ENCODE peak calls at places on chromosome 19, in ten cellular contexts. G, R, Z, O, E, B, K, T, Y and I are unnamed samples.

GRCh38 chr19:56110515-56111448 is 10.3 kb downstream of the ZNF787 start:
- DNase-seq in G (no peak), R (no peak), Z (peak), O (peak), E (no peak), B (peak), K (no peak), T (no peak), Y (no peak), I (no peak)

GRCh38 chr19:35556025-35556590 is 7.3 kb downstream of the ATP4A start:
- DNase-seq in G (no peak), R (no peak), Z (no peak), O (no peak), E (no peak), B (no peak), K (no peak), T (no peak), Y (no peak), I (no peak)

GRCh38 chr19:23516266-23516665 is 121.0 kb upstream of the ZNF91 start:
- DNase-seq in G (no peak), R (no peak), Z (no peak), O (no peak), E (no peak), B (no peak), K (no peak), T (no peak), Y (no peak), I (no peak)

GRCh38 chr19:49442793-49443365 is 1.6 kb upstream of the SLC17A7 start:
- DNase-seq in G (peak), R (peak), Z (peak), O (peak), E (peak), B (peak), K (peak), T (peak), Y (peak), I (peak)

GRCh38 chr19:38134538-38135149 is 89.4 kb downstream of the DPF1 start:
- DNase-seq in G (no peak), R (no peak), Z (no peak), O (peak), E (peak), B (peak), K (peak), T (peak), Y (peak), I (peak)

GRCh38 chr19:58033741-58034475 is at the start of gene ZSCAN1:
- DNase-seq in G (no peak), R (peak), Z (peak), O (peak), E (peak), B (peak), K (peak), T (peak), Y (no peak), I (no peak)

GRCh38 chr19:411723-412355 is 2.9 kb upstream of the C2CD4C start:
- DNase-seq in G (no peak), R (no peak), Z (no peak), O (no peak), E (no peak), B (no peak), K (no peak), T (no peak), Y (no peak), I (no peak)

GRCh38 chr19:4233282-4233853 is 4.0 kb downstream of the EBI3 start:
- DNase-seq in G (no peak), R (no peak), Z (no peak), O (peak), E (peak), B (peak), K (no peak), T (peak), Y (no peak), I (peak)

GRCh38 chr19:1538978-1539377 is 15.1 kb downstream of the PLK5 start:
- DNase-seq in G (no peak), R (no peak), Z (peak), O (no peak), E (no peak), B (peak), K (no peak), T (no peak), Y (no peak), I (no peak)

GRCh38 chr19:10187315-10187714 is 7.4 kb downstream of the DNMT1 start:
- DNase-seq in G (no peak), R (no peak), Z (no peak), O (no peak), E (no peak), B (no peak), K (no peak), T (no peak), Y (no peak), I (no peak)

GRCh38 chr19:51702103-51702753 is 9.1 kb downstream of the SPACA6 start:
- DNase-seq in G (peak), R (peak), Z (peak), O (peak), E (peak), B (peak), K (peak), T (no peak), Y (no peak), I (peak)

GRCh38 chr19:54287456-54287855 is 6.5 kb upstream of the LILRB2 start:
- DNase-seq in G (no peak), R (peak), Z (no peak), O (no peak), E (no peak), B (no peak), K (peak), T (no peak), Y (no peak), I (no peak)

GRCh38 chr19:57348136-57348535 is 2.9 kb upstream of the ZNF304 start:
- DNase-seq in G (no peak), R (peak), Z (no peak), O (no peak), E (no peak), B (peak), K (no peak), T (no peak), Y (no peak), I (no peak)

GRCh38 chr19:38255759-38256052 is 468 bp downstream of the PPP1R14A start:
- DNase-seq in G (no peak), R (peak), Z (no peak), O (peak), E (no peak), B (no peak), K (no peak), T (no peak), Y (no peak), I (no peak)

GRCh38 chr19:13937479-13938360 is 497 bp downstream of the PODNL1 start:
- DNase-seq in G (no peak), R (peak), Z (no peak), O (no peak), E (no peak), B (no peak), K (no peak), T (no peak), Y (no peak), I (no peak)

GRCh38 chr19:39445258-39446071 is at the start of gene SUPT5H:
- DNase-seq in G (peak), R (peak), Z (peak), O (peak), E (peak), B (peak), K (peak), T (peak), Y (peak), I (peak)

GRCh38 chr19:44890366-44891015 is 563 bp upstream of the TOMM40 start:
- DNase-seq in G (peak), R (peak), Z (no peak), O (no peak), E (no peak), B (peak), K (peak), T (peak), Y (peak), I (peak)

GRCh38 chr19:38650180-38650775 is 2.8 kb downstream of the ACTN4 start:
- DNase-seq in G (no peak), R (no peak), Z (no peak), O (no peak), E (no peak), B (no peak), K (no peak), T (no peak), Y (no peak), I (no peak)

GRCh38 chr19:1251503-1252220 is 3.3 kb downstream of the MIDN start:
- DNase-seq in G (no peak), R (no peak), Z (peak), O (no peak), E (peak), B (no peak), K (no peak), T (no peak), Y (no peak), I (no peak)

GRCh38 chr19:15251749-15252397 is 19.6 kb upstream of the EPHX3 start:
- DNase-seq in G (peak), R (peak), Z (peak), O (peak), E (no peak), B (peak), K (peak), T (peak), Y (peak), I (peak)

GRCh38 chr19:49249933-49250332 is 75.1 kb downstream of the SLC6A16 start:
- DNase-seq in G (no peak), R (no peak), Z (no peak), O (no peak), E (no peak), B (no peak), K (no peak), T (no peak), Y (no peak), I (no peak)

GRCh38 chr19:10086904-10087256 is 763 bp downstream of the SHFL start:
- DNase-seq in G (no peak), R (no peak), Z (peak), O (no peak), E (peak), B (no peak), K (no peak), T (no peak), Y (no peak), I (no peak)

GRCh38 chr19:13277104-13277809 is 127.0 kb downstream of the IER2 start:
- DNase-seq in G (peak), R (peak), Z (peak), O (peak), E (peak), B (peak), K (peak), T (peak), Y (peak), I (peak)

DNA sequence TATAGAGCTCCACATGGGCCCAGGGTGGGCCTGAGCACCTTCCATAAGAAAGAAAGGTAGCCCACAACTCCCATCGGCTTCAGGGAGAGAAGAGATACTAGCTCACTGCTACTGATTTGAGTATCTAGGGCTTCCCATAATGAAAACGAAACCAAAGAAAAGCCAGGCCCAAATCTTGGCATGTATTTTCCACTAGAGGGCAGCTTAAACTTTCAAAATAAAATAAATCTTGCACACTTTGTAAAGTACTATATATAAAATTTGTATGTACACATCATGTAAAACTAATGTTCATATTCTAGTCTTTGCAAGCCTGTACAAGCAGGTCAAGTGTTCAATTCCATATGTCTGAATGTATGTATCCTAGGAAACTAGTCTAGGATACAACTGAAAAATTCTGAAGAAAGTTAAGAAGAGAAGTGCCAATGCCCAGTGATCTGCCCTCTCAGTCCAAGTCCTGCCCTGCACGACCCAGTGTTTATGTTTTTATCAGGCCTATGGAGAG is 475.9 kb downstream of the UQCRFS1 start:
- DNase-seq in G (peak), R (peak), Z (no peak), O (peak), E (no peak), B (peak), K (peak), T (no peak), Y (peak), I (no peak)
- TF ChIP-seq CTCF in G (peak), R (peak), Z (peak), O (peak), E (peak), B (peak), K (peak), T (peak), Y (peak), I (peak)

GRCh38 chr19:31553844-31554215 is 204.6 kb upstream of the TSHZ3 start:
- DNase-seq in G (no peak), R (no peak), Z (peak), O (no peak), E (no peak), B (no peak), K (no peak), T (no peak), Y (no peak), I (no peak)

GRCh38 chr19:31545766-31546165 is 196.5 kb upstream of the TSHZ3 start:
- DNase-seq in G (no peak), R (no peak), Z (no peak), O (no peak), E (no peak), B (no peak), K (no peak), T (no peak), Y (no peak), I (no peak)

GRCh38 chr19:31546561-31546960 is 197.3 kb upstream of the TSHZ3 start:
- DNase-seq in G (no peak), R (no peak), Z (no peak), O (no peak), E (no peak), B (no peak), K (no peak), T (no peak), Y (no peak), I (no peak)

GRCh38 chr19:31553112-31553843 is 204.0 kb upstream of the TSHZ3 start:
- DNase-seq in G (no peak), R (no peak), Z (no peak), O (no peak), E (no peak), B (no peak), K (no peak), T (no peak), Y (no peak), I (no peak)

DNA sequence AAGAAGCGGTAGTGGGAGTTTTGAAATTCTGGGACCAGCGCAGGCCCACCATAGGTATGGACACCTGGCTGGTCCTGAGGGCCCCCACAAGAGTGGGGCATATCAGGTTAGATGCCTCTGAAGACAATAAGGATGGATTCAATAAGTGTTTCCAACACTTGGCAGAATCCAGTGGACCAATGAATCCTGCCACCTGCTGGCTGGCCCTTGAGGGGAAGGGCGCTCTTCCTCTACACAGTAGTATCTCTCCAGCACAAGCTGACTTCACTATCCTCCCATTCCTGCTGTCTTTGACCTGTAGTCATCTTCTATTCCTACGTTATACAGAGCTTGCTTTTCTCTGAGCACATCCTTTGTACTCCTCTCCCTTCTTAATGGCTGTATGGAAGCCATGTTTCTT is 199.7 kb upstream of the TSHZ3 start:
- DNase-seq in G (no peak), R (peak), Z (no peak), O (peak), E (no peak), B (peak), K (peak), T (no peak), Y (no peak), I (no peak)
- TF ChIP-seq CTCF in G (no peak), R (peak), Z (no peak), O (peak), E (no peak), B (peak), K (peak), T (peak), Y (peak), I (no peak)

GRCh38 chr19:11963566-11964355 is 1.1 kb upstream of the ZNF763 start:
- DNase-seq in G (peak), R (peak), Z (peak), O (peak), E (peak), B (peak), K (peak), T (peak), Y (no peak), I (no peak)
- TF ChIP-seq CTCF in G (peak), R (peak), Z (peak), O (peak), E (peak), B (peak), K (peak), T (peak), Y (peak), I (no peak)

DNA sequence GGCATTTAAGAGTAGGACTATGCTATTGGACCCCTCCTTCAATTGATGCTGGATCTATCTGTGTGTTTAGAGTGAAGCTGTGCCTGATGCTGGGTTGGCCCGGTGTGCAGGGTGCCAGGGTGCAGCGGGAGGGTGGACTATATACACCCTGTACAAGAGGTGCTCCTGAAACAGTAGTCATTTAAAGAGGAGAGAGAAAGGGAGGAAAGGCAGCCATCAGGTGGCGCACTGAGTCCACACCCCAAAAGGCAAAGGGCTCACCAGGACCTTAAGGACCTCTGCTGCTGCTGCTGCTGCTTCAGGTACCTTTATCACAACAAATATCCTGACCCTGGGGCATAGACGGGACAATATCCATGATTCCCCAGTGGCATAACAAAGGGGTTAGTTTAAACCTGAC is 39.4 kb downstream of the ZNF136 start:
- DNase-seq in G (no peak), R (no peak), Z (no peak), O (peak), E (peak), B (no peak), K (no peak), T (no peak), Y (no peak), I (no peak)
- TF ChIP-seq CTCF in G (no peak), R (no peak), Z (no peak), O (peak), E (peak), B (peak), K (no peak), T (no peak), Y (no peak), I (no peak)

GRCh38 chr19:3062165-3063105 is at the start of gene TLE5:
- DNase-seq in G (peak), R (no peak), Z (peak), O (peak), E (peak), B (peak), K (peak), T (no peak), Y (no peak), I (peak)
- TF ChIP-seq CTCF in G (no peak), R (no peak), Z (no peak), O (no peak), E (no peak), B (no peak), K (no peak), T (peak), Y (no peak), I (no peak)

GRCh38 chr19:40611900-40612698 is 10.9 kb downstream of the LTBP4 start:
- DNase-seq in G (no peak), R (no peak), Z (no peak), O (no peak), E (no peak), B (no peak), K (no peak), T (no peak), Y (no peak), I (no peak)

GRCh38 chr19:40611096-40611495 is 9.9 kb downstream of the LTBP4 start:
- DNase-seq in G (no peak), R (no peak), Z (no peak), O (no peak), E (no peak), B (no peak), K (no peak), T (no peak), Y (no peak), I (peak)

GRCh38 chr19:40608957-40609356 is 7.8 kb downstream of the LTBP4 start:
- DNase-seq in G (no peak), R (no peak), Z (no peak), O (no peak), E (no peak), B (no peak), K (no peak), T (no peak), Y (no peak), I (no peak)

GRCh38 chr19:40609561-40610395 is 8.6 kb downstream of the LTBP4 start:
- DNase-seq in G (peak), R (peak), Z (peak), O (peak), E (peak), B (peak), K (peak), T (peak), Y (no peak), I (peak)

DNA sequence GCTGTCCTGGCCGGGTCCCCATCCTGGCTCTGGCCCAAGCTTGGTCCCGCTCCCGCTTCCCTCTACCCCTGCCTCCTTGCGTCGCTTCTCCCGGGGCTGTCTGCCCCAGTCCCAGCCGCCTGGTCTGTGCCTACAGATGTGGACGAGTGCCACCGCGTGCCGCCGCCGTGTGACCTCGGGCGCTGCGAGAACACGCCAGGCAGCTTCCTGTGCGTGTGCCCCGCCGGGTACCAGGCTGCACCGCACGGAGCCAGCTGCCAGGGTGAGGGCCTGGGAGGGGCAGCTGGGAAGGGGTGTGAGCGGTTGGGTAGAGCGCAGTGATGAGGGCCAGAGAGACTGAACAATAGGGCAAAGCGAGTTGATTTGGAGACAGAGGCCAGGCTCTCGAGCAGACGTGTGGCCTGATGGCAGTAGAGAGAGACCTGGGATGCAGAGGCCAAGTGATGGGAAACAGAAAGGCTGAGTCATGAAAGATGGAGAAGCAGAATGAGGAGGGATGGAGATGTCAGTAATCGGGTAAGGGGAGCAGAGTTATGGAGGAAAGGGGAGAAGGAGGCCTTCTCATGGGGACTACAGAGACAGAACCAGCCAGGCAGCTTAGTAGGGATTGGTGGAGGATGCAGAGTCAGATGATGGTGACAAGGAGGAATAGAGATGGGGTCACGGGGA is 9.4 kb downstream of the LTBP4 start:
- DNase-seq in G (no peak), R (no peak), Z (no peak), O (no peak), E (peak), B (no peak), K (no peak), T (no peak), Y (no peak), I (peak)
- TF ChIP-seq CTCF in G (no peak), R (no peak), Z (no peak), O (no peak), E (no peak), B (no peak), K (no peak), T (no peak), Y (no peak), I (no peak)

GRCh38 chr19:33748231-33748630 is 48.4 kb upstream of the KCTD15 start:
- DNase-seq in G (no peak), R (no peak), Z (no peak), O (no peak), E (no peak), B (no peak), K (no peak), T (no peak), Y (no peak), I (no peak)
- TF ChIP-seq CTCF in G (no peak), R (no peak), Z (no peak), O (no peak), E (no peak), B (no peak), K (no peak), T (no peak), Y (no peak), I (no peak)

GRCh38 chr19:7933828-7934725 is 8.1 kb upstream of the CTXN1 start:
- DNase-seq in G (no peak), R (no peak), Z (peak), O (no peak), E (no peak), B (no peak), K (no peak), T (no peak), Y (no peak), I (no peak)

GRCh38 chr19:7932276-7932929 is 6.5 kb upstream of the CTXN1 start:
- DNase-seq in G (no peak), R (no peak), Z (peak), O (no peak), E (no peak), B (no peak), K (no peak), T (no peak), Y (no peak), I (no peak)

GRCh38 chr19:7934766-7935165 is 8.7 kb downstream of the TIMM44 start:
- DNase-seq in G (no peak), R (no peak), Z (no peak), O (no peak), E (no peak), B (no peak), K (no peak), T (no peak), Y (no peak), I (no peak)

GRCh38 chr19:7932930-7933300 is 7.0 kb upstream of the CTXN1 start:
- DNase-seq in G (no peak), R (no peak), Z (no peak), O (no peak), E (no peak), B (no peak), K (no peak), T (no peak), Y (no peak), I (no peak)

GRCh38 chr19:7933411-7933810 is 7.5 kb upstream of the CTXN1 start:
- DNase-seq in G (no peak), R (no peak), Z (no peak), O (no peak), E (no peak), B (no peak), K (no peak), T (no peak), Y (no peak), I (no peak)
- TF ChIP-seq CTCF in G (no peak), R (peak), Z (no peak), O (peak), E (no peak), B (peak), K (peak), T (peak), Y (peak), I (no peak)